ENCODE peak calls at places on chromosome 15, in ten cellular contexts. Y is COR-L47; Q is stimulated activated CD4-positive, alpha-beta T cell treated with anti-CD3 and anti-CD28 coated beads, Interleukin-12 subunit alpha, Interleukin-12 subunit beta, amount 100 ng/mL, for 4 hours; P is globus pallidus; I is MCF 10A; O is hypothalamus; E is activated CD4-positive, alpha-beta T cell treated with anti-CD3 and anti-CD28 coated beads, Interleukin-2, amount 50 U/mL, for 1 hour; C is GOT3; J is neural crest cell; Z is AG09319. N is an unnamed sample.

GRCh38 chr15:34853001-34853758 is 57.8 kb upstream of the ACTC1 start:
- DNase-seq in Y (peak; percentile 27), Q (no peak), P (no peak), I (peak; percentile 23), O (no peak), E (no peak), C (no peak), J (no peak), Z (peak; percentile 42), N (no peak)

GRCh38 chr15:101138913-101139880 is 112.7 kb downstream of the CHSY1 start:
- DNase-seq in Y (no peak), Q (no peak), P (no peak), I (no peak), O (no peak), E (no peak), C (no peak), J (no peak), Z (no peak), N (no peak)

GRCh38 chr15:43433160-43433559 is 59.8 kb downstream of the TP53BP1 start:
- DNase-seq in Y (no peak), Q (no peak), P (no peak), I (no peak), O (no peak), E (no peak), C (no peak), J (no peak), Z (no peak), N (no peak)

GRCh38 chr15:61700803-61701202 is 359.4 kb downstream of the VPS13C start:
- DNase-seq in Y (no peak), Q (no peak), P (no peak), I (no peak), O (no peak), E (no peak), C (no peak), J (no peak), Z (no peak), N (no peak)

GRCh38 chr15:59594493-59594942 is 17.1 kb upstream of the GCNT3 start:
- DNase-seq in Y (no peak), Q (no peak), P (no peak), I (no peak), O (no peak), E (no peak), C (no peak), J (no peak), Z (peak; percentile 16), N (no peak)

GRCh38 chr15:63892794-63893441 is 59.2 kb upstream of the HERC1 start:
- DNase-seq in Y (no peak), Q (peak; percentile 51), P (no peak), I (no peak), O (no peak), E (peak; percentile 64), C (no peak), J (no peak), Z (no peak), N (no peak)

GRCh38 chr15:75436861-75437260 is 14.6 kb downstream of the SIN3A start:
- DNase-seq in Y (no peak), Q (no peak), P (no peak), I (no peak), O (no peak), E (no peak), C (no peak), J (no peak), Z (no peak), N (no peak)

GRCh38 chr15:75034615-75035014 is 11.2 kb downstream of the PPCDC start:
- DNase-seq in Y (no peak), Q (no peak), P (no peak), I (no peak), O (no peak), E (no peak), C (no peak), J (no peak), Z (no peak), N (no peak)

GRCh38 chr15:98330692-98331435 is 317.5 kb upstream of the IGF1R start:
- DNase-seq in Y (peak; percentile 94), Q (no peak), P (no peak), I (no peak), O (no peak), E (no peak), C (no peak), J (no peak), Z (no peak), N (no peak)

GRCh38 chr15:80265021-80265420 is 13.0 kb upstream of the CTXND1 start:
- DNase-seq in Y (no peak), Q (no peak), P (no peak), I (no peak), O (no peak), E (no peak), C (no peak), J (no peak), Z (no peak), N (no peak)

GRCh38 chr15:34001536-34001935 is 33.2 kb downstream of the CHRM5 start:
- DNase-seq in Y (no peak), Q (no peak), P (no peak), I (no peak), O (no peak), E (no peak), C (no peak), J (no peak), Z (no peak), N (no peak)

GRCh38 chr15:26449296-26449695 is 323.6 kb downstream of the GABRB3 start:
- DNase-seq in Y (no peak), Q (no peak), P (no peak), I (no peak), O (no peak), E (no peak), C (no peak), J (no peak), Z (no peak), N (no peak)

GRCh38 chr15:38563723-38564519 is 693 bp downstream of the RASGRP1 start:
- DNase-seq in Y (peak; percentile 14), Q (peak; percentile 89), P (peak; percentile 53), I (peak; percentile 50), O (peak; percentile 69), E (peak; percentile 87), C (peak; percentile 21), J (peak; percentile 67), Z (no peak), N (peak; percentile 32)

GRCh38 chr15:60135961-60136360 is 131.8 kb downstream of the FOXB1 start:
- DNase-seq in Y (no peak), Q (no peak), P (peak; percentile 77), I (no peak), O (no peak), E (no peak), C (no peak), J (no peak), Z (no peak), N (no peak)

GRCh38 chr15:40737048-40737447 is 18.0 kb downstream of the RMDN3 start:
- DNase-seq in Y (no peak), Q (no peak), P (no peak), I (no peak), O (no peak), E (no peak), C (no peak), J (no peak), Z (no peak), N (no peak)

GRCh38 chr15:83930813-83931212 is 276.9 kb downstream of the ADAMTSL3 start:
- DNase-seq in Y (no peak), Q (no peak), P (no peak), I (peak; percentile 3), O (no peak), E (no peak), C (no peak), J (no peak), Z (no peak), N (no peak)

GRCh38 chr15:35648941-35649340 is 103.0 kb upstream of the DPH6 start:
- DNase-seq in Y (no peak), Q (no peak), P (no peak), I (no peak), O (no peak), E (no peak), C (no peak), J (no peak), Z (no peak), N (no peak)

GRCh38 chr15:73050561-73051297 is 1.5 kb upstream of the NEO1 start:
- DNase-seq in Y (no peak), Q (no peak), P (no peak), I (no peak), O (no peak), E (no peak), C (no peak), J (no peak), Z (no peak), N (no peak)

GRCh38 chr15:73873889-73874511 is 636 bp downstream of the TBC1D21 start:
- DNase-seq in Y (no peak), Q (no peak), P (no peak), I (peak; percentile 73), O (no peak), E (no peak), C (no peak), J (peak; percentile 29), Z (peak; percentile 27), N (peak; percentile 45)

GRCh38 chr15:88645171-88646087 is 6.6 kb downstream of the ISG20 start:
- DNase-seq in Y (no peak), Q (no peak), P (no peak), I (no peak), O (no peak), E (no peak), C (no peak), J (no peak), Z (no peak), N (no peak)

GRCh38 chr15:51121118-51121517 is 26.4 kb upstream of the TNFAIP8L3 start:
- DNase-seq in Y (no peak), Q (no peak), P (no peak), I (peak; percentile 96), O (no peak), E (no peak), C (peak; percentile 8), J (no peak), Z (peak; percentile 53), N (no peak)